ENCODE peak calls at places on chromosomes 6 and 20, in seven cellular contexts. One of them, this sample, is unnamed.

GRCh38 chr6:49541210-49541724 is 9.2 kb upstream of the C6orf141 start:
- DNase-seq in iPS-NIHi11: no peak
- DNase-seq in activated CD8-positive, alpha-beta memory T cell treated with anti-CD3 and anti-CD28 coated beads for 4 hours: no peak
- DNase-seq in caudate nucleus: no peak
- DNase-seq in heart left ventricle: no peak
- DNase-seq in T-helper 22 cell: no peak
- DNase-seq in PC-9: no peak
- DNase-seq in this sample: no peak

GRCh38 chr6:161618816-161619454 is 345.1 kb upstream of the AGPAT4 start:
- DNase-seq in PC-9: no peak
- DNase-seq in T-helper 22 cell: no peak
- DNase-seq in caudate nucleus: peak
- DNase-seq in activated CD8-positive, alpha-beta memory T cell treated with anti-CD3 and anti-CD28 coated beads for 4 hours: no peak
- DNase-seq in iPS-NIHi11: peak
- DNase-seq in heart left ventricle: no peak
- DNase-seq in this sample: peak

GRCh38 chr6:84785676-84786075 is 21.3 kb upstream of the TBX18 start:
- DNase-seq in PC-9: no peak
- DNase-seq in caudate nucleus: no peak
- DNase-seq in heart left ventricle: no peak
- DNase-seq in T-helper 22 cell: no peak
- DNase-seq in activated CD8-positive, alpha-beta memory T cell treated with anti-CD3 and anti-CD28 coated beads for 4 hours: no peak
- DNase-seq in iPS-NIHi11: no peak
- DNase-seq in this sample: no peak

GRCh38 chr20:17807670-17808069 is 107.9 kb downstream of the BANF2 start:
- DNase-seq in heart left ventricle: no peak
- DNase-seq in PC-9: no peak
- DNase-seq in iPS-NIHi11: no peak
- DNase-seq in activated CD8-positive, alpha-beta memory T cell treated with anti-CD3 and anti-CD28 coated beads for 4 hours: no peak
- DNase-seq in caudate nucleus: no peak
- DNase-seq in T-helper 22 cell: no peak
- DNase-seq in this sample: no peak

GRCh38 chr6:44078795-44079671 is 48.2 kb downstream of the MRPL14 start:
- DNase-seq in caudate nucleus: no peak
- DNase-seq in T-helper 22 cell: peak
- DNase-seq in activated CD8-positive, alpha-beta memory T cell treated with anti-CD3 and anti-CD28 coated beads for 4 hours: peak
- DNase-seq in iPS-NIHi11: peak
- DNase-seq in PC-9: peak
- DNase-seq in heart left ventricle: peak
- DNase-seq in this sample: peak

GRCh38 chr6:2558098-2558770 is 192.5 kb downstream of the MYLK4 start:
- DNase-seq in T-helper 22 cell: no peak
- DNase-seq in caudate nucleus: no peak
- DNase-seq in iPS-NIHi11: no peak
- DNase-seq in heart left ventricle: no peak
- DNase-seq in activated CD8-positive, alpha-beta memory T cell treated with anti-CD3 and anti-CD28 coated beads for 4 hours: no peak
- DNase-seq in PC-9: no peak
- DNase-seq in this sample: no peak

GRCh38 chr6:115071962-115072361 is 729.1 kb upstream of the HS3ST5 start:
- DNase-seq in caudate nucleus: no peak
- DNase-seq in PC-9: no peak
- DNase-seq in iPS-NIHi11: no peak
- DNase-seq in activated CD8-positive, alpha-beta memory T cell treated with anti-CD3 and anti-CD28 coated beads for 4 hours: no peak
- DNase-seq in T-helper 22 cell: no peak
- DNase-seq in heart left ventricle: no peak
- DNase-seq in this sample: no peak

GRCh38 chr6:2999005-2999620 is 581 bp upstream of the NQO2 start:
- DNase-seq in activated CD8-positive, alpha-beta memory T cell treated with anti-CD3 and anti-CD28 coated beads for 4 hours: no peak
- DNase-seq in PC-9: no peak
- DNase-seq in heart left ventricle: no peak
- DNase-seq in iPS-NIHi11: no peak
- DNase-seq in caudate nucleus: no peak
- DNase-seq in T-helper 22 cell: no peak
- DNase-seq in this sample: peak

GRCh38 chr6:6771224-6771915 is 182.8 kb downstream of the LY86 start:
- DNase-seq in activated CD8-positive, alpha-beta memory T cell treated with anti-CD3 and anti-CD28 coated beads for 4 hours: no peak
- DNase-seq in heart left ventricle: no peak
- DNase-seq in PC-9: peak
- DNase-seq in caudate nucleus: no peak
- DNase-seq in iPS-NIHi11: no peak
- DNase-seq in T-helper 22 cell: no peak
- DNase-seq in this sample: no peak

GRCh38 chr6:150697515-150697914 is 97.8 kb downstream of the PLEKHG1 start:
- DNase-seq in PC-9: no peak
- DNase-seq in heart left ventricle: no peak
- DNase-seq in iPS-NIHi11: no peak
- DNase-seq in activated CD8-positive, alpha-beta memory T cell treated with anti-CD3 and anti-CD28 coated beads for 4 hours: no peak
- DNase-seq in caudate nucleus: no peak
- DNase-seq in T-helper 22 cell: no peak
- DNase-seq in this sample: no peak

GRCh38 chr20:34512955-34513419 is 3.2 kb upstream of the DYNLRB1 start:
- DNase-seq in iPS-NIHi11: no peak
- DNase-seq in T-helper 22 cell: no peak
- DNase-seq in PC-9: no peak
- DNase-seq in heart left ventricle: no peak
- DNase-seq in activated CD8-positive, alpha-beta memory T cell treated with anti-CD3 and anti-CD28 coated beads for 4 hours: no peak
- DNase-seq in caudate nucleus: no peak
- DNase-seq in this sample: no peak

GRCh38 chr6:146289816-146290588 is 253.6 kb upstream of the RAB32 start:
- DNase-seq in activated CD8-positive, alpha-beta memory T cell treated with anti-CD3 and anti-CD28 coated beads for 4 hours: no peak
- DNase-seq in iPS-NIHi11: no peak
- DNase-seq in caudate nucleus: no peak
- DNase-seq in T-helper 22 cell: no peak
- DNase-seq in PC-9: no peak
- DNase-seq in heart left ventricle: no peak
- DNase-seq in this sample: no peak

GRCh38 chr6:142666599-142667185 is 278.3 kb downstream of the HIVEP2 start:
- DNase-seq in PC-9: no peak
- DNase-seq in iPS-NIHi11: no peak
- DNase-seq in caudate nucleus: no peak
- DNase-seq in activated CD8-positive, alpha-beta memory T cell treated with anti-CD3 and anti-CD28 coated beads for 4 hours: no peak
- DNase-seq in heart left ventricle: no peak
- DNase-seq in T-helper 22 cell: no peak
- DNase-seq in this sample: no peak

GRCh38 chr6:156731436-156731835 is 45.7 kb upstream of the ARID1B start:
- DNase-seq in PC-9: peak
- DNase-seq in T-helper 22 cell: no peak
- DNase-seq in heart left ventricle: no peak
- DNase-seq in caudate nucleus: no peak
- DNase-seq in iPS-NIHi11: no peak
- DNase-seq in activated CD8-positive, alpha-beta memory T cell treated with anti-CD3 and anti-CD28 coated beads for 4 hours: no peak
- DNase-seq in this sample: no peak

GRCh38 chr20:10741060-10741459 is 67.3 kb upstream of the JAG1 start:
- DNase-seq in iPS-NIHi11: no peak
- DNase-seq in PC-9: no peak
- DNase-seq in activated CD8-positive, alpha-beta memory T cell treated with anti-CD3 and anti-CD28 coated beads for 4 hours: no peak
- DNase-seq in T-helper 22 cell: no peak
- DNase-seq in heart left ventricle: no peak
- DNase-seq in caudate nucleus: no peak
- DNase-seq in this sample: no peak

GRCh38 chr6:8383584-8383983 is 51.8 kb downstream of the SLC35B3 start:
- DNase-seq in caudate nucleus: no peak
- DNase-seq in activated CD8-positive, alpha-beta memory T cell treated with anti-CD3 and anti-CD28 coated beads for 4 hours: no peak
- DNase-seq in heart left ventricle: no peak
- DNase-seq in PC-9: no peak
- DNase-seq in iPS-NIHi11: peak
- DNase-seq in T-helper 22 cell: no peak
- DNase-seq in this sample: no peak

GRCh38 chr6:9532621-9533557 is 882.0 kb downstream of the TFAP2A start:
- DNase-seq in activated CD8-positive, alpha-beta memory T cell treated with anti-CD3 and anti-CD28 coated beads for 4 hours: no peak
- DNase-seq in heart left ventricle: no peak
- DNase-seq in iPS-NIHi11: no peak
- DNase-seq in caudate nucleus: no peak
- DNase-seq in PC-9: peak
- DNase-seq in T-helper 22 cell: no peak
- DNase-seq in this sample: no peak

GRCh38 chr20:38673731-38674177 is 50.5 kb upstream of the SLC32A1 start:
- DNase-seq in T-helper 22 cell: no peak
- DNase-seq in PC-9: no peak
- DNase-seq in activated CD8-positive, alpha-beta memory T cell treated with anti-CD3 and anti-CD28 coated beads for 4 hours: no peak
- DNase-seq in heart left ventricle: no peak
- DNase-seq in caudate nucleus: no peak
- DNase-seq in iPS-NIHi11: peak
- DNase-seq in this sample: no peak

GRCh38 chr20:32945710-32946221 is 58.5 kb downstream of the SUN5 start:
- DNase-seq in heart left ventricle: no peak
- DNase-seq in iPS-NIHi11: peak
- DNase-seq in caudate nucleus: no peak
- DNase-seq in T-helper 22 cell: no peak
- DNase-seq in PC-9: no peak
- DNase-seq in activated CD8-positive, alpha-beta memory T cell treated with anti-CD3 and anti-CD28 coated beads for 4 hours: no peak
- DNase-seq in this sample: no peak

GRCh38 chr6:100088009-100088408 is 94.0 kb upstream of the MCHR2 start:
- DNase-seq in heart left ventricle: no peak
- DNase-seq in PC-9: no peak
- DNase-seq in activated CD8-positive, alpha-beta memory T cell treated with anti-CD3 and anti-CD28 coated beads for 4 hours: no peak
- DNase-seq in caudate nucleus: no peak
- DNase-seq in T-helper 22 cell: no peak
- DNase-seq in iPS-NIHi11: no peak
- DNase-seq in this sample: no peak

GRCh38 chr6:111070407-111070743 is 16.9 kb upstream of the SLC16A10 start:
- DNase-seq in caudate nucleus: no peak
- DNase-seq in activated CD8-positive, alpha-beta memory T cell treated with anti-CD3 and anti-CD28 coated beads for 4 hours: no peak
- DNase-seq in T-helper 22 cell: no peak
- DNase-seq in heart left ventricle: no peak
- DNase-seq in iPS-NIHi11: no peak
- DNase-seq in PC-9: no peak
- DNase-seq in this sample: no peak

GRCh38 chr6:109465772-109466171 is 10.2 kb upstream of the MICAL1 start:
- DNase-seq in T-helper 22 cell: no peak
- DNase-seq in activated CD8-positive, alpha-beta memory T cell treated with anti-CD3 and anti-CD28 coated beads for 4 hours: no peak
- DNase-seq in PC-9: no peak
- DNase-seq in heart left ventricle: no peak
- DNase-seq in caudate nucleus: peak
- DNase-seq in iPS-NIHi11: no peak
- DNase-seq in this sample: peak

GRCh38 chr6:149473080-149474052 is 11.4 kb downstream of the ZC3H12D start:
- DNase-seq in caudate nucleus: no peak
- DNase-seq in T-helper 22 cell: no peak
- DNase-seq in PC-9: peak
- DNase-seq in iPS-NIHi11: no peak
- DNase-seq in activated CD8-positive, alpha-beta memory T cell treated with anti-CD3 and anti-CD28 coated beads for 4 hours: no peak
- DNase-seq in heart left ventricle: peak
- DNase-seq in this sample: no peak

GRCh38 chr6:136866872-136867416 is 44.6 kb downstream of the PEX7 start:
- DNase-seq in T-helper 22 cell: no peak
- DNase-seq in activated CD8-positive, alpha-beta memory T cell treated with anti-CD3 and anti-CD28 coated beads for 4 hours: no peak
- DNase-seq in heart left ventricle: no peak
- DNase-seq in caudate nucleus: no peak
- DNase-seq in iPS-NIHi11: no peak
- DNase-seq in PC-9: no peak
- DNase-seq in this sample: no peak